ENCODE peak calls at places on chromosomes 16 and 17, in four cellular contexts. One of them, this sample, is unnamed.

GRCh38 chr16:66427871-66428681 is 981 bp downstream of the BEAN1 start:
- DNase-seq in H1: no peak
- DNase-seq in WTC11: peak; percentile 34
- DNase-seq in SK-N-SH: peak; percentile 72
- DNase-seq in this sample: no peak

GRCh38 chr17:74276561-74277009 is 2.6 kb downstream of the DNAI2 start:
- DNase-seq in WTC11: no peak
- DNase-seq in SK-N-SH: no peak
- DNase-seq in H1: no peak
- DNase-seq in this sample: no peak

GRCh38 chr16:1884889-1885288 is 12.9 kb upstream of the MEIOB start:
- DNase-seq in SK-N-SH: no peak
- DNase-seq in H1: no peak
- DNase-seq in WTC11: no peak
- DNase-seq in this sample: no peak

GRCh38 chr17:38539386-38539785 is 66.4 kb downstream of the SRCIN1 start:
- DNase-seq in WTC11: no peak
- DNase-seq in H1: no peak
- DNase-seq in SK-N-SH: no peak
- DNase-seq in this sample: no peak

GRCh38 chr16:78321611-78322010 is 222.2 kb downstream of the WWOX start:
- DNase-seq in H1: no peak
- DNase-seq in WTC11: no peak
- DNase-seq in SK-N-SH: peak; percentile 29
- DNase-seq in this sample: no peak

GRCh38 chr17:36205637-36206458 is 5.0 kb upstream of the CCL4L2 start:
- DNase-seq in WTC11: no peak
- DNase-seq in H1: no peak
- DNase-seq in SK-N-SH: no peak
- DNase-seq in this sample: no peak

GRCh38 chr16:8818499-8819270 is 21.0 kb downstream of the PMM2 start:
- DNase-seq in SK-N-SH: no peak
- DNase-seq in WTC11: no peak
- DNase-seq in H1: no peak
- DNase-seq in this sample: no peak

GRCh38 chr16:78994135-78994534 is 606.4 kb downstream of the MAF start:
- DNase-seq in WTC11: no peak
- DNase-seq in H1: no peak
- DNase-seq in SK-N-SH: no peak
- DNase-seq in this sample: no peak

GRCh38 chr16:84774810-84775209 is 45.0 kb upstream of the CRISPLD2 start:
- DNase-seq in SK-N-SH: no peak
- DNase-seq in H1: no peak
- DNase-seq in WTC11: no peak
- DNase-seq in this sample: no peak

GRCh38 chr17:29018788-29019474 is 13.1 kb upstream of the SEZ6 start:
- DNase-seq in SK-N-SH: no peak
- DNase-seq in WTC11: no peak
- DNase-seq in H1: no peak
- DNase-seq in this sample: no peak

GRCh38 chr17:11511696-11512095 is 86.6 kb upstream of the DNAH9 start:
- DNase-seq in WTC11: no peak
- DNase-seq in H1: no peak
- DNase-seq in SK-N-SH: peak; percentile 42
- DNase-seq in this sample: no peak

GRCh38 chr16:12267491-12267890 is 291.0 kb downstream of the SNX29 start:
- DNase-seq in H1: no peak
- DNase-seq in WTC11: no peak
- DNase-seq in SK-N-SH: no peak
- DNase-seq in this sample: no peak

GRCh38 chr16:87723224-87723619 is 42.6 kb downstream of the KLHDC4 start:
- DNase-seq in WTC11: no peak
- DNase-seq in SK-N-SH: peak; percentile 99
- DNase-seq in H1: no peak
- DNase-seq in this sample: peak; percentile 64

GRCh38 chr17:73027130-73027741 is 65.3 kb downstream of the SLC39A11 start:
- DNase-seq in H1: no peak
- DNase-seq in SK-N-SH: no peak
- DNase-seq in WTC11: no peak
- DNase-seq in this sample: no peak

GRCh38 chr17:29504711-29505110 is 62.1 kb downstream of the ABHD15 start:
- DNase-seq in WTC11: no peak
- DNase-seq in H1: no peak
- DNase-seq in SK-N-SH: no peak
- DNase-seq in this sample: no peak

GRCh38 chr17:43745541-43745940 is 13.1 kb downstream of the SOST start:
- DNase-seq in WTC11: peak; percentile 21
- DNase-seq in SK-N-SH: no peak
- DNase-seq in H1: no peak
- DNase-seq in this sample: no peak

GRCh38 chr16:80346160-80346632 is 194.6 kb upstream of the DYNLRB2 start:
- DNase-seq in SK-N-SH: no peak
- DNase-seq in WTC11: no peak
- DNase-seq in H1: no peak
- DNase-seq in this sample: no peak

GRCh38 chr17:80125656-80126448 is 21.1 kb downstream of the EIF4A3 start:
- DNase-seq in SK-N-SH: no peak
- DNase-seq in WTC11: no peak
- DNase-seq in H1: no peak
- DNase-seq in this sample: no peak

GRCh38 chr17:30369995-30370394 is 8.7 kb upstream of the CPD start:
- DNase-seq in H1: no peak
- DNase-seq in SK-N-SH: no peak
- DNase-seq in WTC11: no peak
- DNase-seq in this sample: no peak

GRCh38 chr17:43020030-43020621 is 2.1 kb downstream of the VAT1 start:
- DNase-seq in H1: no peak
- DNase-seq in SK-N-SH: no peak
- DNase-seq in WTC11: no peak
- DNase-seq in this sample: no peak

GRCh38 chr16:4593069-4593468 is 21.6 kb downstream of the UBALD1 start:
- DNase-seq in WTC11: peak; percentile 58
- DNase-seq in SK-N-SH: peak; percentile 22
- DNase-seq in H1: peak; percentile 49
- DNase-seq in this sample: no peak

GRCh38 chr16:73015612-73016487 is 32.1 kb downstream of the ZFHX3 start:
- DNase-seq in SK-N-SH: no peak
- DNase-seq in H1: no peak
- DNase-seq in WTC11: no peak
- DNase-seq in this sample: no peak

GRCh38 chr17:62716834-62717588 is 89.5 kb downstream of the MRC2 start:
- DNase-seq in SK-N-SH: no peak
- DNase-seq in WTC11: no peak
- DNase-seq in H1: no peak
- DNase-seq in this sample: no peak

GRCh38 chr17:73290399-73291259 is 21.2 kb downstream of the CDC42EP4 start:
- DNase-seq in WTC11: no peak
- DNase-seq in SK-N-SH: no peak
- DNase-seq in H1: no peak
- DNase-seq in this sample: no peak

GRCh38 chr17:70913086-70913485 is 743.8 kb downstream of the KCNJ2 start:
- DNase-seq in WTC11: no peak
- DNase-seq in H1: no peak
- DNase-seq in SK-N-SH: no peak
- DNase-seq in this sample: no peak

DNA sequence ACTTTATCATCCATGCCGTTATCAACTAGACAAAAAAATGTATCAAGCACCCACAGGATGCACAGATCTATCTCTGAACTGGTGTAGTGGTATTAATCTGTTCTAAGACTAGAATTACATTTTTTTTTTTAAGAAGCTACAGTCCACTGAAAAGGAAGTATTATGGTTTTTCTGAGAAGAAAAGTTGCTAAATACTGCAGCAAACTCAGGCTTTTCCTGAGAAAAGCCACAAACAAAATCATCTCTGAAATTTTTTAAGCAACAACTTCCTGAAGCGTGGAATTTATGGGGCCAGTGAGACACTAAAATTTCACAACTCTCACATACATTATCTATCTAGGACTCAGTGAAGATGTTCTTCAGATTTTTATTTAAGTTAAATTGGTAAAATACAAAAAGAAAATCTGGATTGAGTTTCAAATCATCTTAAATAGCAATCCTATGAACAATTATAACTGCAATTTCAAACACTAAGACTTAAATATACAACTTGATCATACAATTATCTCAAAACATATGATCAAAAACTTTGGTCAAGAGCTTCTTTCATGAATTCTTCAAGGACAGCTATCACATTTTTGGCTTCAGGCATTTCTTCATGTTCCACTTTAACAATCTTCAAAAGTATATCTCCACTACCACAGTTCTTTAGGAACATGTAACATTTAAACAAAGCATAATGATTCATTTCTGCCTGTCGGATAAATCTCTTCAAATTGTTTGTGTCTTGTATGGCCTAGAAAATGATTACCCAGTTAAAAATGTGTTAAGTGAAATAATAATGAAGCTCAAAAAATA is 10.5 kb downstream of the C17orf75 start:
- DNase-seq in SK-N-SH: no peak
- DNase-seq in H1: no peak
- DNase-seq in WTC11: no peak
- DNase-seq in this sample: no peak
- TF ChIP-seq TEAD4 in SK-N-SH: no peak
- TF ChIP-seq TEAD4 in H1: no peak
- TF ChIP-seq TEAD4 in WTC11: no peak
- TF ChIP-seq TEAD4 in this sample: no peak

DNA sequence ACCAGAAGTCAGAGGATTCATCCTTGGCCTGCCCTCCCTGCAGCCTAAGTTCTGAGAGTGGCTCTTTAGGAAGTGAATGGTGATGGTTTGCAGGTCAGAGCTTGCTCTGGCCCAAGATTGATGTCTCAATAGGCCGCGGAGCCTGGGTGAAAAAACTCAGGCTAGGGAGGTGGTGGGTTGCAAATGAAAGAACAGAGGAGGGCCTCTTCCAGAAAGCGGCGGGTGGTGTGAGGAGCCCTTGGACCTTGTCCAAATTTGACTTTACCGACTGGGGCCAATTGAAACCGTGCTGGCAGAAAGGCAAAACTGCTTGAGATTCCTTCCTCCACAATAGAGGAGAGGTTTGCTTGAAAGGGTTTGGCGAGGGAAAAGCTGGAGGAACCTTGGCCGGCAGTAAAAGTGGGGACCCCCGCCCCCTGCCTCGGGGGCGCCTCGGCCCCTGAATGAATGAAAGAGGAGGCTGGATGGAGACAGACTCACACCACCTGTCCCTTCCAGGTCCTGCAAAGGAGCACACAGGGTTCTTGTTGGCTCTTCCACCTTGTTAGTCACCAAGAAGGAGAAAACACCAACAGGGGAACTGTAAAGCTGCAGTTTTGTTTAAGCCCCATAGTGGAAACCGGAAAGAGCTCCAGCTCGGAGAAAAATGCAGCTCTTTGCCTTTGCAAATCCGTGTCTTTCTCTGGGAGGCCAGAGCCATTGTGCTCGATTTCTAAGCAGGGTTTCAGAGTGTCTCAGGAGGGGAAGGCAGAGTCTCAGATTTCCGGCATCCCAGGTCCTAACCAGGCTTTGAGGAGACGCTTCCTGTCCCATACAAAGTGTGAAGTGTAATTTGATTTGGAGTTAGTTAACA is 331.4 kb downstream of the SEC14L1 start:
- DNase-seq in WTC11: no peak
- DNase-seq in H1: no peak
- DNase-seq in SK-N-SH: peak; percentile 67
- DNase-seq in this sample: no peak
- TF ChIP-seq TEAD4 in WTC11: no peak
- TF ChIP-seq TEAD4 in H1: no peak
- TF ChIP-seq TEAD4 in SK-N-SH: no peak
- TF ChIP-seq TEAD4 in this sample: no peak

GRCh38 chr17:2235792-2236365 is 67.7 kb downstream of the SMG6 start:
- DNase-seq in SK-N-SH: no peak
- DNase-seq in WTC11: no peak
- DNase-seq in H1: no peak
- DNase-seq in this sample: no peak

GRCh38 chr17:2227025-2227699 is 76.4 kb downstream of the SMG6 start:
- DNase-seq in SK-N-SH: peak; percentile 41
- DNase-seq in H1: no peak
- DNase-seq in WTC11: no peak
- DNase-seq in this sample: no peak

GRCh38 chr17:2233441-2233947 is 70.1 kb downstream of the SMG6 start:
- DNase-seq in H1: no peak
- DNase-seq in WTC11: no peak
- DNase-seq in SK-N-SH: no peak
- DNase-seq in this sample: no peak

GRCh38 chr17:2230877-2231276 is 72.7 kb downstream of the SMG6 start:
- DNase-seq in SK-N-SH: no peak
- DNase-seq in WTC11: no peak
- DNase-seq in H1: no peak
- DNase-seq in this sample: no peak

GRCh38 chr17:2232244-2232638 is 71.3 kb downstream of the SMG6 start:
- DNase-seq in H1: no peak
- DNase-seq in WTC11: no peak
- DNase-seq in SK-N-SH: no peak
- DNase-seq in this sample: no peak
- TF ChIP-seq TEAD4 in H1: no peak
- TF ChIP-seq TEAD4 in WTC11: no peak
- TF ChIP-seq TEAD4 in SK-N-SH: no peak
- TF ChIP-seq TEAD4 in this sample: no peak

GRCh38 chr17:56785396-56785795 is 48.3 kb downstream of the C17orf67 start:
- DNase-seq in WTC11: no peak
- DNase-seq in H1: no peak
- DNase-seq in SK-N-SH: no peak
- DNase-seq in this sample: no peak

GRCh38 chr17:56786989-56787482 is 46.7 kb downstream of the C17orf67 start:
- DNase-seq in WTC11: no peak
- DNase-seq in H1: no peak
- DNase-seq in SK-N-SH: no peak
- DNase-seq in this sample: no peak

GRCh38 chr17:56781944-56782737 is 51.6 kb downstream of the C17orf67 start:
- DNase-seq in WTC11: no peak
- DNase-seq in SK-N-SH: no peak
- DNase-seq in H1: no peak
- DNase-seq in this sample: no peak

DNA sequence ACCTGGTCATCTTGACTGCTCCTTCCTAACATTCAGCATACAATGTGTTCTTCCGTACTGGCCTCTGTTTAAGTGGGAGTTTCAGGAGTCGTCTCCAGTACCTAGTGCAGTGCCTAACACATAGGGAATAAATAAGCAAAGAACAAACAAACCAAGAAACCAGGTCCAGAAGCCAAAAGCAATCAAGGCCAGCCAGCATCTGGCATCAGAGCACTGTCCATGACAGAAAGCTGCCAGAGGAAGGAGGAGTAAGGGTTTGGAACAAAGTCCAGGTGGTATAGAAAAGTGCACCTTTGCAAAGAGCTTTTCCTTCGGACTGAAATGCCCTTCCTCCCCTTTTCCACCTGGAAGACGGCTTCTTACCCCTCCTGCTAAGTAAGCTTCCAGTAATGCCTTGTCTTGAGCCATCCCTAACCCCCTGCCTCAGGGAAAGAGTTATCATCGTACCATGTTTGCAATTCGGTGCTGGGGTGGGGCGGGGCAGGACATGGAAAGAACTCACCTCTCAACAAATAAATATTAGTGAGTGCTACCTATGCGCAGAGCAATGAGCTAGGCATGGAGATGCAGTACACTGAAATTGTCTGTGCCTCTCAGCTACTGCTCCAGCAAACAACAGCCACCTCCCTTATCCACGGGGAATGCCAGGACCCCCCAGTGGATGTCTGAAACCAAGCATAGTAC is 47.6 kb downstream of the C17orf67 start:
- DNase-seq in H1: no peak
- DNase-seq in WTC11: no peak
- DNase-seq in SK-N-SH: no peak
- DNase-seq in this sample: no peak
- TF ChIP-seq TEAD4 in H1: no peak
- TF ChIP-seq TEAD4 in WTC11: no peak
- TF ChIP-seq TEAD4 in SK-N-SH: no peak
- TF ChIP-seq TEAD4 in this sample: no peak

This sample was measured in K562.